ENCODE peak calls at places on chromosome 5, in six cellular contexts. Q is A549, D is upper lobe of left lung, W is ovary, R is HepG2, Z is H1. L is an unnamed sample.

GRCh38 chr5:75325242-75325641 is 11.8 kb upstream of the HMGCR start:
- DNase-seq in Q (no peak), D (no peak), Z (no peak), R (peak; percentile 21), W (no peak), L (no peak)

GRCh38 chr5:114018178-114018577 is 343.7 kb upstream of the KCNN2 start:
- DNase-seq in R (peak; percentile 1), Z (no peak), D (no peak), Q (no peak), W (no peak), L (no peak)

GRCh38 chr5:87004101-87004500 is 263.6 kb upstream of the RASA1 start:
- DNase-seq in Z (no peak), Q (no peak), D (no peak), R (no peak), W (no peak), L (no peak)

GRCh38 chr5:78597068-78597857 is 51.3 kb downstream of the LHFPL2 start:
- DNase-seq in W (no peak), Q (peak; percentile 82), R (peak; percentile 79), D (no peak), Z (no peak), L (no peak)

GRCh38 chr5:176550275-176550831 is 1.2 kb downstream of the CDHR2 start:
- DNase-seq in Z (no peak), D (no peak), Q (no peak), R (no peak), W (no peak), L (no peak)

GRCh38 chr5:82413302-82414042 is 135.3 kb upstream of the RPS23 start:
- DNase-seq in D (no peak), W (no peak), Z (no peak), Q (no peak), R (no peak), L (no peak)

GRCh38 chr5:138077064-138077696 is 6.7 kb upstream of the WNT8A start:
- DNase-seq in Z (no peak), R (peak; percentile 61), Q (peak; percentile 73), W (peak; percentile 77), D (no peak), L (peak; percentile 72)

GRCh38 chr5:103289024-103289423 is 30.5 kb downstream of the MACIR start:
- DNase-seq in D (no peak), Q (no peak), W (no peak), Z (no peak), R (no peak), L (no peak)

GRCh38 chr5:131417240-131417869 is 153.5 kb downstream of the CDC42SE2 start:
- DNase-seq in W (peak; percentile 83), R (peak; percentile 56), Q (peak; percentile 78), D (no peak), Z (peak; percentile 17), L (peak; percentile 87)

GRCh38 chr5:139795074-139796001 is at the start of gene PSD2:
- DNase-seq in Q (no peak), D (peak; percentile 82), W (peak; percentile 56), Z (no peak), R (no peak), L (no peak)

GRCh38 chr5:43332401-43332800 is 19.2 kb upstream of the HMGCS1 start:
- DNase-seq in D (no peak), Z (no peak), W (no peak), R (no peak), Q (no peak), L (no peak)

GRCh38 chr5:18732556-18733479 is 1098.6 kb downstream of the TAF11L14 start:
- DNase-seq in D (no peak), W (no peak), R (no peak), Q (no peak), Z (no peak), L (no peak)

GRCh38 chr5:169717298-169717697 is 80.2 kb downstream of the DOCK2 start:
- DNase-seq in Z (no peak), D (no peak), R (no peak), W (no peak), Q (no peak), L (no peak)

GRCh38 chr5:39219433-39219832 is at the start of gene FYB1:
- DNase-seq in D (no peak), Z (no peak), Q (no peak), R (no peak), W (no peak), L (no peak)

GRCh38 chr5:128559300-128560297 is 21.6 kb upstream of the FBN2 start:
- DNase-seq in W (no peak), Z (no peak), Q (peak; percentile 13), D (no peak), R (no peak), L (no peak)

GRCh38 chr5:179275941-179276837 is 69.1 kb downstream of the ADAMTS2 start:
- DNase-seq in Q (no peak), W (peak; percentile 94), R (peak; percentile 26), Z (no peak), D (peak; percentile 67), L (peak; percentile 59)

GRCh38 chr5:124702442-124703024 is 43.9 kb downstream of the ZNF608 start:
- DNase-seq in W (no peak), Z (no peak), R (no peak), Q (no peak), D (no peak), L (no peak)

GRCh38 chr5:144276034-144276822 is 105.6 kb downstream of the KCTD16 start:
- DNase-seq in Q (no peak), R (no peak), D (no peak), Z (no peak), W (no peak), L (no peak)

GRCh38 chr5:142110988-142111687 is 2.6 kb downstream of the NDFIP1 start:
- DNase-seq in Z (no peak), W (no peak), D (no peak), Q (no peak), R (no peak), L (no peak)

GRCh38 chr5:142770650-142771609 is 753 bp downstream of the ARHGAP26 start:
- DNase-seq in Z (no peak), W (peak; percentile 51), D (peak; percentile 93), R (peak; percentile 69), Q (peak; percentile 61), L (peak; percentile 62)

GRCh38 chr5:75214928-75215327 is 21.8 kb downstream of the ANKRD31 start:
- DNase-seq in R (peak; percentile 16), W (no peak), Z (no peak), D (no peak), Q (no peak), L (peak; percentile 11)

GRCh38 chr5:55234171-55234700 is 828 bp upstream of the CCNO start:
- DNase-seq in Q (peak; percentile 10), Z (no peak), R (no peak), D (no peak), W (no peak), L (peak; percentile 83)

GRCh38 chr5:127943061-127943371 is 140.6 kb upstream of the SLC12A2 start:
- DNase-seq in D (no peak), R (no peak), Q (no peak), Z (no peak), W (no peak), L (no peak)

GRCh38 chr5:17374973-17375844 is 122.8 kb upstream of the TAF11L2 start:
- DNase-seq in Q (peak; percentile 95), D (no peak), R (peak; percentile 21), Z (peak; percentile 47), W (no peak), L (no peak)

GRCh38 chr5:109409061-109409843 is 522 bp downstream of the PJA2 start:
- DNase-seq in D (peak; percentile 92), R (peak; percentile 49), Z (no peak), Q (peak; percentile 78), W (peak; percentile 73), L (peak; percentile 75)

GRCh38 chr5:170886210-170886894 is 24.5 kb downstream of the RANBP17 start:
- DNase-seq in Q (no peak), D (no peak), Z (no peak), W (no peak), R (no peak), L (no peak)

GRCh38 chr5:31113101-31113500 is 80.4 kb upstream of the CDH6 start:
- DNase-seq in D (no peak), Q (no peak), R (no peak), Z (no peak), W (no peak), L (no peak)
- TF ChIP-seq EP300 in D (no peak), Q (no peak), R (no peak), Z (no peak), W (no peak), L (no peak)

DNA sequence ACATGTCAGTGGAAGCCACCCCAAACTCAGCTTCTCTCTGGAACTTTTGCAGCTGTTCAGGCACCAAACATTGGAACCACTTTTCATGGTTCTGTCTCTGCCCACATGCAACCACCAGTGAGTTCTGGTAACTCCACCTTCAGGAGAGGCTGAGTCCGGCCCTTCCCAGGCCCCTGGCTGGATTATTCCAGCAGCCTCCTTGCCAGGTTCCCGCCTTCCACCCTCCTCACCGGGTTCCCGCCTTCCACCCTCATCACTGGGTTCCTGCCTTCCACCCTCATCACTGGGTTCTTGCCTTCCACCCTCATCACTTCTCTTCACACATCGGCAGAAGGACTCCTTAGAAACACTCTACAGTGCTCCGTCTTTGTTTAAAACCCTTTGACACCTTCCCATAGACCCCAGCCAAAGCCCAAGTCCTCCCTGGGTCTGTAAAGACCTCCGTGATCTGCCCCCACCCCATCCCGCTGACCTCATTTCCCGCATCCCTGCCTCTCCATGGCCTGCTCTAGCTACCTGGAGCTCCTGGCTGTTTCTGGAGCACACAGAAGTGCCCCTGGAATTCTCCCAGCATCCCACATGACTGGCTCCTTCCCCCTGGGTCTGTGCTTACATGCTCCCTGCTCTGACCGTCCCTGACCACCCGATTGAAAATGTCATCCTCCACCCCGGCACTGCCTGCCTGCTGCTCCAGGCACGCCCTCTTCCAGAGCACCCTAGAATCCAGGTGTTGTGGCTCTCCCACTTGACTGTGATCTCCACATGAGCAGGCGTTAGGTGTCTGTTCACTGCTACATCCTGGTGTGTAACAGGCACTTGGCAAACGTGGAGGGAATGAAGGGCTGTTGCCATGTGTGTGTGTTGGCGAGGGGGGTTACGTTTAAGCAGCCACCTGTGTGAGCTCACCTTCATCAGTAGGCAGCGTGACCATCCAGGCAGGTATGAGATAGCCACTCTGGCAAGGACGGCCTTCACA is 17.7 kb downstream of the ROPN1L start:
- DNase-seq in Z (no peak), R (no peak), D (no peak), W (no peak), Q (no peak), L (no peak)
- H3K4me3 ChIP-seq in Z (no peak overlapping the region), R (no peak overlapping the region), D (no peak overlapping the region), W (no peak overlapping the region), Q (no peak overlapping the region), L (no peak overlapping the region)

GRCh38 chr5:172659909-172660628 is 19.0 kb downstream of the NEURL1B start:
- DNase-seq in D (peak; percentile 88), W (peak; percentile 84), R (peak; percentile 95), Q (peak; percentile 45), Z (no peak), L (peak; percentile 83)
- TF ChIP-seq EP300 in D (no peak), W (no peak), R (no peak), Q (no peak), Z (no peak), L (peak; percentile 30)

GRCh38 chr5:132765311-132766019 is 11.6 kb downstream of the SEPTIN8 start:
- DNase-seq in D (peak; percentile 50), W (no peak), Z (no peak), R (no peak), Q (no peak), L (peak; percentile 6)

GRCh38 chr5:132767150-132767549 is 9.9 kb downstream of the SEPTIN8 start:
- DNase-seq in Q (no peak), D (no peak), W (no peak), R (no peak), Z (no peak), L (no peak)

GRCh38 chr5:132766806-132767055 is 10.3 kb downstream of the SEPTIN8 start:
- DNase-seq in W (no peak), R (no peak), Z (no peak), D (no peak), Q (no peak), L (no peak)

GRCh38 chr5:132764671-132765070 is 12.4 kb downstream of the SEPTIN8 start:
- DNase-seq in Z (no peak), D (no peak), Q (no peak), R (no peak), W (no peak), L (peak; percentile 5)

GRCh38 chr5:132766020-132766805 is 10.8 kb downstream of the SEPTIN8 start:
- DNase-seq in Z (no peak), R (no peak), Q (no peak), W (no peak), D (no peak), L (peak; percentile 4)
- H3K4me3 ChIP-seq in Z (no peak overlapping the region), R (no peak overlapping the region), Q (no peak overlapping the region), W (no peak overlapping the region), D (no peak overlapping the region), L (no peak overlapping the region)